ENCODE peak calls at places on chromosomes 1 and 21, in four cellular contexts. X is spleen, T is IMR-90, Q is stomach. H is an unnamed sample. For H3K4me1 and H3K9me3, the result is how much of the 10 kb centered on the place peaks cover.

GRCh38 chr1:175757381-175758015 is 14.1 kb upstream of the TNR start:
- DNase-seq in X (no peak), T (no peak), Q (peak), H (no peak)

GRCh38 chr1:83770322-83770661 is 228.6 kb downstream of the TTLL7 start:
- DNase-seq in X (no peak), T (no peak), Q (no peak), H (no peak)

GRCh38 chr1:7616076-7616833 is 154.8 kb upstream of the VAMP3 start:
- DNase-seq in X (peak), T (peak), Q (peak), H (no peak)

GRCh38 chr1:117032661-117033060 is 27.5 kb upstream of the TTF2 start:
- DNase-seq in X (no peak), T (no peak), Q (no peak), H (peak)

GRCh38 chr1:45282346-45282745 is 44.3 kb upstream of the HPDL start:
- DNase-seq in X (no peak), T (peak), Q (no peak), H (no peak)

GRCh38 chr1:226640288-226640687 is 91.7 kb downstream of the STUM start:
- DNase-seq in X (peak), T (no peak), Q (no peak), H (no peak)

GRCh38 chr1:229238674-229239415 is 32.1 kb upstream of the RAB4A start:
- DNase-seq in X (no peak), T (no peak), Q (no peak), H (no peak)

GRCh38 chr1:41806472-41807155 is 112.1 kb downstream of the HIVEP3 start:
- DNase-seq in X (no peak), T (no peak), Q (no peak), H (no peak)

GRCh38 chr1:165187020-165187628 is 169.4 kb downstream of the LMX1A start:
- DNase-seq in X (no peak), T (no peak), Q (no peak), H (no peak)

GRCh38 chr1:103112535-103112934 is 4.2 kb upstream of the COL11A1 start:
- DNase-seq in X (no peak), T (no peak), Q (no peak), H (no peak)

GRCh38 chr1:44090409-44091252 is 28.0 kb upstream of the KLF17 start:
- DNase-seq in X (no peak), T (no peak), Q (no peak), H (no peak)

GRCh38 chr1:163874070-163874469 is 552.3 kb downstream of the NUF2 start:
- DNase-seq in X (no peak), T (no peak), Q (no peak), H (no peak)

GRCh38 chr21:38323721-38324591 is 67.2 kb downstream of the KCNJ15 start:
- DNase-seq in X (no peak), T (peak), Q (no peak), H (peak)

GRCh38 chr1:116559304-116559761 is 11.5 kb downstream of the CD58 start:
- DNase-seq in X (no peak), T (no peak), Q (no peak), H (peak)

GRCh38 chr1:153790996-153791855 is 16.0 kb downstream of the SLC27A3 start:
- DNase-seq in X (peak), T (peak), Q (no peak), H (no peak)

GRCh38 chr1:214967865-214968575 is 114.5 kb upstream of the KCNK2 start:
- DNase-seq in X (no peak), T (peak), Q (no peak), H (no peak)

GRCh38 chr1:59025201-59025600 is 241.4 kb upstream of the JUN start:
- DNase-seq in X (no peak), T (peak), Q (no peak), H (no peak)

GRCh38 chr1:60068393-60069045 is 5.1 kb downstream of the C1orf87 start:
- DNase-seq in X (no peak), T (no peak), Q (no peak), H (no peak)

DNA sequence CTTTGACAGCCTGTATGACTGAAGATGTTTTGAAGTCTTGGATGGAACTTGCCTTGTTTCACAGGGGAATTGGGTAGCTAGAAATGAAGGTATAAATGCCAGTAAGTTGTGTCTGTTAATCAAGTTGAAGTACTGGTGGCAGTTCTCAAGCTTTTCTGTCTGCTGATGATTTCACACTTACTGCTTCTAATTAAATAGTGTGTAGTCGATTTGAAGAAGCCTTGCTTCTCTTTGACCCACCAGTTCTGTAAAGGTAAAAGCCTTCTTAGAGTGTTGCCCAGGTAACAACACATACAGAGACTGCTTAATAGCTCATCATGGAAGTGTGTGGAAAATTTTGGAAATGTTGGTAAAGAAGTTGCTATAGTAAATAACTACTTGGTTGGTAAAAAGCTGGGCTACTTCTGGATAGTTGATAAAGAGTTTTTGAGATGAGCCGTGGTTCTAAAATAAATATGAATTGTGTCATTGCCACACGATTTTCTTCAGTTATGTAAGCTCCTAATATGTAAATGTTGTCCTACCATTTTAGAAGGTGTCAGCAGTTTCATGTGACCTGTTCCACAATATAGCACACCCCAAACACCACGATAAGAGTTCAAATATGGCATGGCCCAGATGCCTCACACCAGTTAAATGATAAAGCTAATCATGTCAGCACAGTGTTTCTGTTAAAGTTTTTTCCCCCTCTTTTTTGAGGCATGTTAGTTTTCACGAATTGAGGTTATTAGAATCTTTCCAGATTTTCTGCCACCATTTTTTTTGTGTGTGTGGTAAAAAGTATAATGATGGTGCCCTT is 7.4 kb downstream of the RABGAP1L start:
- DNase-seq in X (no peak), T (no peak), Q (no peak), H (no peak)
- H3K4me1 ChIP-seq in X (half or more), T (under half), Q (under half), H (under half)

DNA sequence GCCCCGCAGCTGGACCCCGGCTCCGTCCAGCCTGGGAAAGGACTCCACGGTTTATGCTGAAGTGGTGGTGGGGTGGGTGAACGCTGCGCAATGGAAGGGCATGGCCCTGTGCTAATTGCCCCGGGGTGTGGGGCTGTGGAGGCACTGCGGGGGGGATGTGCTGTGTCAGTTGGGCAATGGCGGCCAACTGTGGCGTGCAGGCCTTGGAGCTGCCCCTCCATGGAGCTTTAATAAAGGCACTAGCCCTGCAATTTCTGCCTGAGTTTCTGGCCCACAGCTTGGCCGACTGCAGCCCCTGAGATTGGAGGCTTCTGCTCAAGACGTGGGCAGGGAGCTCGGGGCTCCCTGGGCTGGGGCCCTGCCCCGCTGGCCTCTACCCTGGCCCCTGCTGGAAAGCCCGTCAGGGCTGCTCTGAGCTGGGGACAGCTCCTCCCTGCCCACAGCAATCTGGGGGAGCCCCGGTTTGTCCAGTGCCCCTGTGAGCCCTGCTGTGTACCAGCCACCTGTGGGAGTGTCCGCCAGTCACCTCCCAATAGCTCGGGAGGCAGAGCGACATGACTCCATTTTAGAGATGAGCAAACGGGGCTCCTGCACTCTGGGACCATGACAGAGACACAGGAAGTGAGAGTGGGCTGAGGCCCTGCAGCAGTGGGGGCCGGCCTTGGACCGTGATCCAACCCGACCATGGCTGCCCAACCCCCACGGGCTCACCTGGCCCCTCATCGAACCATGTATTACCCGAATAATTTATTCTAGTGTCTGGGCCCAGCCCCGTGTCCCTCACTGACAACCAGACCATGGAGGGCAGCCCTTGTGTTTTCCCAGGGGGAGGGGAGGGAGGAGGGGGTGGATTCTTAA is 8.7 kb upstream of the TNFRSF14 start:
- DNase-seq in X (peak), T (no peak), Q (no peak), H (no peak)
- TF ChIP-seq POLR2A in X (no peak), T (no peak), Q (no peak), H (no peak)

GRCh38 chr1:147603986-147604385 is 62.7 kb downstream of the BCL9 start:
- DNase-seq in X (no peak), T (no peak), Q (no peak), H (no peak)
- H3K9me3 ChIP-seq in X (under half), T (under half), Q (under half), H (under half)

GRCh38 chr1:167627865-167628641 is 2.0 kb upstream of the RCSD1 start:
- DNase-seq in X (peak), T (no peak), Q (peak), H (no peak)
- H3K4me1 ChIP-seq in X (half or more), T (under half), Q (under half), H (half or more)

DNA sequence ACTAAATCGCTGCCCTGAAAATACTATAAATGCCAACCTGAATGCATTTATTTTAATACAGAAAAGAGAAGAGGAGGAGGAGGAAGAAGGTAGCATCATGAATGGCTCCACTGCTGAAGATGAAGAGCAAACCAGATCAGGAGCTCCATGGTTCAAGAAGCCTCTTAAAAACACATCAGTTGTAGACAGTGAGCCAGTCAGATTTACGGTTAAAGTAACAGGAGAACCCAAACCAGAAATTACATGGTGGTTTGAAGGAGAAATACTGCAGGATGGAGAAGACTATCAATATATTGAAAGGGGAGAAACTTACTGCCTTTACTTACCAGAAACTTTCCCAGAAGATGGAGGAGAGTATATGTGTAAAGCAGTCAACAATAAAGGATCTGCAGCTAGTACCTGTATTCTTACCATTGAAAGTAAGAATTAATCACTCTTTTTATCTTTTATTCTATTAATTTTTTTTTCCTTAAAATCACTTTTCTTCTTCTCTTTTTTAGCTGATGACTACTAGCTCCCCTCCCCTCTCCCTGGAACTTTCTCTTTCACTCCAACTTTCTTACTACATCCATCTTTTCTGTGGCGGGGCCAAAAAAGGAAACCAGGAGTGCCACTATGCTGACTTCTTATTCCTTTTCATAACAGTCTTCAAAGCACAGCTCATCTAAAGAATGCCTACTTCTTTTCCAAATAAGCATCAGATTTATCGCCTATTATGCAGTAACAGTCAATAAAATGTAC is 36.3 kb downstream of the FUBP1 start:
- DNase-seq in X (no peak), T (no peak), Q (no peak), H (no peak)
- TF ChIP-seq POLR2A in X (no peak), T (no peak), Q (no peak), H (no peak)

DNA sequence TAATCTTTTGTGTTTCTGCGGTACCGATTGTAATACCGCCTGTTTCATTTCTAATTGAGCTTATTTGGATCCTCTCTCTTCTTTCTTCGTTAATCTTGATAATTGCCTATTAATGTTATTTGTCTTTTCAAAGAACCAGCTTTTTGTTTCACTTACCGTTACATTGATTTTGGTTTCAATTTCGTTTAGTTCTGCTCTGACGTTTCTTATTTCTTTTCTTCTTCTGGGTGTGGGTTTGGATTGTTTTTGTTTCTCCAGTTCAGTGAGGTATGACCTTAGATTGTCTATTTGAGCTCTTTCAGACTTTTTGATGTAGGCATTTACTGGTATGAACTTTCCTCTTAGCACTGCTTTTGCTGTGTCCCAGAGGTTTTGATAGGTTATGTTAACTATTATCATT is 9.4 kb downstream of the OR2M2 start:
- DNase-seq in X (no peak), T (no peak), Q (no peak), H (no peak)
- H3K9me3 ChIP-seq in X (under half), T (under half), Q (under half), H (under half)

GRCh38 chr21:46079357-46080170 is 18.3 kb upstream of the COL6A2 start:
- DNase-seq in X (peak), T (peak), Q (peak), H (peak)
- H3K4me1 ChIP-seq in X (under half), T (under half), Q (under half), H (under half)

DNA sequence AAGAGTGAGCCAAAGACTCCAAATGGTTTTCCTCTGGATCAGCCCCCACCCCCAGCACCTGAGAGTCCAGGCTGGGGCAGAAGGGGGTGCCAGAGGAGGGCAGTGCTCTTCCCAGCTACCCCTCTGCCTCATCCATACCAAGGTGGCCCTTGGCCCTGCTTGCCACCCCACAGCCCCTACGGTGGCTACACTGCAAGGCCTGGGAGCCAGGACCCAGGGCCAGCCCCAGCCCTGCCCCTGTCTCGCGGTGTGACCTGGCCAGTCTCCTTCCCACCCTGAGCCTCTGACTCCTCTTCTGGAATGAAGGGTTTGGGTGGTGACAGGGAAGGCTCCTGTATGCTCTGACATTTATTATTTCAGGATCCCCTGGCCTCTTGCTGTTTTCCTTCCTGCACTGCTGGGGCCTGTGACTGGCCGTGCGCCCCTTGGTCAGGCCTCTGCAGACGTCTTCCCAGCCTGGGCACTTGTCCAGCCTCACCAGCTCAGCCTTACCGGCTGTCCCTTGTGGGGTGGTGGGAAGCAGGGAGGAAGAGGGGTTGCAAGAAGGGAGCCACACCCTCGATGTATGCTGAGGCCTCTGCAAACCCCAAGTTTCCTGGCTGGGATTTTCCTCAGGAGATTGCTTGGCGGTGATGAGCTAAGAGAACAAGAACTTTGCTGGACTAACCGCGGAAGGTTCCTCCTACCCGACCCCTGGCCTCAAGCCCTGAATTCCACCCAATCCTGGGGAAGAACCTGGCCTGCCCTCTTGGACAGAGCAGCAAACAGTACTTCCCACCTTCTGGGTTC is 13.5 kb downstream of the ASAP3 start:
- DNase-seq in X (no peak), T (peak), Q (no peak), H (no peak)
- TF ChIP-seq POLR2A in X (no peak), T (no peak), Q (no peak), H (no peak)

GRCh38 chr1:166721145-166721544 is 118.1 kb upstream of the POGK start:
- DNase-seq in X (no peak), T (no peak), Q (no peak), H (no peak)
- H3K9me3 ChIP-seq in X (under half), T (under half), Q (under half), H (under half)